ENCODE peak calls at places on chromosomes 2 and 18, in seven cellular contexts. A is A549, M is testis, T is ovary, U is adrenal gland, E is IMR-90, L is heart left ventricle. I is an unnamed sample.

GRCh38 chr2:172040311-172040710 is 40.6 kb downstream of the METAP1D start:
- DNase-seq in M (no peak), U (no peak), A (no peak), T (no peak), E (no peak), L (no peak), I (no peak)

GRCh38 chr2:125656190-125656589 is 999.8 kb upstream of the GYPC start:
- DNase-seq in A (no peak), E (no peak), L (no peak), M (no peak), U (no peak), T (no peak), I (no peak)

GRCh38 chr18:62506495-62507143 is 16.2 kb upstream of the ZCCHC2 start:
- DNase-seq in U (no peak), E (no peak), T (no peak), A (no peak), M (no peak), L (no peak), I (no peak)

GRCh38 chr18:79521806-79522205 is 126.1 kb downstream of the NFATC1 start:
- DNase-seq in U (no peak), T (no peak), A (no peak), M (peak), E (no peak), L (peak), I (no peak)

GRCh38 chr2:31075936-31076590 is 62.2 kb downstream of the GALNT14 start:
- DNase-seq in T (no peak), U (no peak), L (no peak), E (no peak), M (no peak), A (no peak), I (peak)

GRCh38 chr2:202632682-202633081 is 2.1 kb upstream of the FAM117B start:
- DNase-seq in L (peak), A (no peak), T (peak), M (peak), U (no peak), E (peak), I (no peak)

GRCh38 chr2:176003958-176004357 is 1.9 kb upstream of the LNPK start:
- DNase-seq in M (no peak), L (no peak), E (no peak), T (no peak), U (no peak), A (no peak), I (no peak)

GRCh38 chr2:128504242-128505149 is 185.8 kb upstream of the HS6ST1 start:
- DNase-seq in A (no peak), U (no peak), L (peak), T (no peak), E (no peak), M (peak), I (no peak)

GRCh38 chr2:62597323-62597722 is 91.3 kb upstream of the TMEM17 start:
- DNase-seq in U (no peak), T (no peak), L (no peak), A (no peak), M (peak), E (peak), I (no peak)

GRCh38 chr2:191894681-191895147 is 47.8 kb upstream of the CAVIN2 start:
- DNase-seq in E (peak), M (no peak), A (peak), T (no peak), L (no peak), U (no peak), I (no peak)

GRCh38 chr2:239374896-239375277 is 25.9 kb downstream of the HDAC4 start:
- DNase-seq in E (no peak), M (no peak), T (no peak), A (no peak), L (no peak), U (no peak), I (no peak)

GRCh38 chr18:39260565-39260964 is 1695.0 kb upstream of the CELF4 start:
- DNase-seq in M (no peak), T (no peak), U (no peak), L (no peak), A (no peak), E (no peak), I (no peak)

GRCh38 chr18:74963820-74964446 is 245.0 kb downstream of the PTGR3 start:
- DNase-seq in M (peak), U (no peak), A (peak), E (peak), T (no peak), L (peak), I (peak)

GRCh38 chr2:74507926-74508520 is 528 bp upstream of the PCGF1 start:
- DNase-seq in L (peak), A (no peak), M (peak), T (peak), E (peak), U (no peak), I (no peak)

GRCh38 chr2:200483729-200484198 is 26.1 kb downstream of the KCTD18 start:
- DNase-seq in A (peak), U (peak), L (no peak), M (peak), T (no peak), E (peak), I (no peak)

GRCh38 chr2:42513252-42513918 is 19.6 kb upstream of the KCNG3 start:
- DNase-seq in E (peak), U (peak), M (peak), T (no peak), L (no peak), A (peak), I (peak)

GRCh38 chr2:39119732-39120520 is 925 bp downstream of the SOS1 start:
- DNase-seq in E (peak), M (peak), A (peak), U (peak), L (peak), T (peak), I (peak)

GRCh38 chr2:36707050-36707449 is 10.5 kb downstream of the VIT start:
- DNase-seq in M (no peak), U (no peak), L (no peak), T (no peak), E (peak), A (no peak), I (peak)

GRCh38 chr2:110858135-110858737 is 125.9 kb downstream of the ACOXL start:
- DNase-seq in A (no peak), M (no peak), U (no peak), E (no peak), L (no peak), T (no peak), I (no peak)

GRCh38 chr2:20439503-20439902 is 7.4 kb upstream of the RHOB start:
- DNase-seq in M (no peak), E (no peak), L (no peak), U (peak), A (peak), T (no peak), I (no peak)

GRCh38 chr2:232485757-232486557 is 1.7 kb downstream of the ECEL1 start:
- DNase-seq in U (peak), L (peak), A (no peak), T (peak), M (no peak), E (no peak), I (no peak)

GRCh38 chr2:23366720-23367119 is 18.3 kb upstream of the KLHL29 start:
- DNase-seq in T (no peak), L (no peak), E (no peak), U (peak), A (peak), M (no peak), I (no peak)

GRCh38 chr2:163877316-163877715 is 141.5 kb upstream of the FIGN start:
- DNase-seq in L (no peak), U (no peak), T (no peak), M (no peak), E (peak), A (no peak), I (no peak)

GRCh38 chr2:148455791-148456190 is 188.8 kb upstream of the EPC2 start:
- DNase-seq in T (no peak), L (no peak), A (no peak), E (peak), U (no peak), M (no peak), I (no peak)

GRCh38 chr2:131040661-131041401 is 52.4 kb downstream of the FAM168B start:
- DNase-seq in L (peak), M (no peak), U (no peak), E (no peak), T (no peak), A (no peak), I (no peak)

GRCh38 chr2:195092341-195092740 is 564.7 kb upstream of the SLC39A10 start:
- DNase-seq in U (no peak), T (no peak), M (no peak), E (no peak), A (no peak), L (no peak), I (no peak)

GRCh38 chr2:195094330-195094729 is 562.7 kb upstream of the SLC39A10 start:
- DNase-seq in T (no peak), U (no peak), A (peak), L (no peak), M (no peak), E (peak), I (no peak)
- TF ChIP-seq POLR2A in T (no peak), U (no peak), A (no peak), L (no peak), M (no peak), E (no peak), I (no peak)

GRCh38 chr2:96538487-96539214 is 2.1 kb downstream of the ARID5A start:
- DNase-seq in U (peak), L (peak), A (no peak), T (no peak), M (peak), E (no peak), I (peak)

GRCh38 chr2:96536445-96537065 is at the start of gene ARID5A:
- DNase-seq in E (peak), M (peak), A (peak), T (peak), L (peak), U (peak), I (peak)

GRCh38 chr2:96535331-96535730 is 1.2 kb upstream of the ARID5A start:
- DNase-seq in T (no peak), E (no peak), M (no peak), A (no peak), L (no peak), U (peak), I (no peak)

GRCh38 chr2:96537734-96538486 is 1.4 kb downstream of the ARID5A start:
- DNase-seq in L (no peak), U (peak), E (no peak), A (no peak), T (no peak), M (no peak), I (no peak)

DNA sequence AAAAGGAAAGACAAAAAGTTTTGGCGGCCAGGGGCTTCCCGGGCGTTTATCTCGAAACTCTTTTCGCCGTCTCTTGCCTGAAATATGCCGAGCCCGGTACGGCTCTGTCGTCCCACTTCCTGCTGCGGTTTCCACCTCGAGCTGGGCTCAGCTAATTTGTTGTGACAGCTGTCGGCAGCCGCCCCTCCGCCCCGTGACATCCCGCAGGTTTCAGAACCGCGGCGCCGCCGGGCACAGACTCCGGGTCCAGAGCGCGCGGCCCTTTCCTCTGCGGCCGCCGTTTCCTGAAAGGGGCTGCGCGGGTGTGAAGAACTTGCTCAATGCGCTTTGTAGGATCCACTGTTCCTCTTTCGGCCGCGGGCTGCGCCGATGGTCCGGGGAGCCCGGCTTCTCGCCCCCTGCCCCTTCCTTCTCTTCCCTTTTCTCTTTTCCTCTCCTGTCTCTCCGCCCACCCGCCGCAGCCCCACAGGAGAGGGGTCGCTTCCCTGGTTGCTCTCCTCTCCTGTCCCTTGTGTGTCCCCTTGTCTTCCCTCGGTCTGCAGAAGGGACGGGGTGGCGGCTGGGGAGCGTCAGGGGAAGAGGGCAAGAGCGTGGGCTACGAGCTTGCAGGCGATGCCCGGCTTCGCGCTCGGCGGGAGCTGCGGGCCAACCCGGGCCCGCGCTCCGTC is 648 bp downstream of the ARID5A start:
- DNase-seq in U (peak), L (peak), E (peak), M (peak), T (no peak), A (no peak), I (peak)
- TF ChIP-seq POLR2A in U (peak), L (no peak), E (no peak), M (no peak), T (no peak), A (no peak), I (no peak)

GRCh38 chr18:6569813-6570212 is 155.1 kb upstream of the L3MBTL4 start:
- DNase-seq in M (no peak), L (no peak), E (no peak), A (no peak), U (no peak), T (no peak), I (no peak)
- TF ChIP-seq POLR2A in M (no peak), L (no peak), E (no peak), A (no peak), U (no peak), T (no peak), I (no peak)

DNA sequence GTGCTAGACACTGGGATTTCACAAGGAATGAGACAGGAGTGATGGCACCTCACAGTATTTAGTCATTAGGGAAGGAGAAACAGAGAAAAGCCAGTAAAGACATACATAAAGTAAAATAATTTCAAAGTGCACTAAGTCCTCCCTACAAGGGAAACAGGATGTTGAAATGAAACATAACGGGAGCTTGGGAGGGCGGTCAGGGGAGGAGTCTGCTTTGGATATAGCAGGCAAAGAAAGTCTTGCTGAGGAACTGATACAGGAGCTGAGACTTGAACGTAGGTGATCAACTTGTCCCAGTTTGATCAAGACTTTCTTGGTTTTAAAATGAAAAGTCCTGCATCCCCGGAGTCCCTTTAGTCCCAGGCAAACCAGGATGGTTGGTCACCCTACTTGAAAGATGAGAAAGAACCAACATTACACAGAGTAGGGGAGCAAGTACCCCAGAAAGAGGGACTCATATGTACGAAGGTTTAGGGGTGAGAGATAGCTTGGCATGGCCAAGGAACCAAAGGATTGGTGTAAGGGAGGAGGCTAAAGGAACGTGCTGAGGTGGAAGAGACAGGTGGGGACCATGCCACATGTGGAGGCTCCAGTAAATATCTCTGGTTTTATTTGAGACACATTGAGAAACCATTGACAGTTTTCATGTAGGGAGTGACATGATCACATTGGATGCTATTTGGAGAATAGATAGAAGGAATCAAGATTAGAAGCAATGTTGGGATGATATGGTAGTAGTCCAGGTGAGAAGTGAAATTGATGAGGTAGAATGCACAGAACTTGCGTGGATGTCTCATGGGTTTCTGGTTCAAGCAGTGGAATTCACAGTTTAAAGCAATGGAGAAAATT is 28.4 kb downstream of the FBXO48 start:
- DNase-seq in L (no peak), M (no peak), E (no peak), U (no peak), T (no peak), A (no peak), I (no peak)
- TF ChIP-seq POLR2A in L (no peak), M (no peak), E (no peak), U (no peak), T (no peak), A (no peak), I (no peak)

GRCh38 chr2:217905395-217905794 is 97.4 kb downstream of the TNS1 start:
- DNase-seq in E (no peak), U (no peak), A (no peak), T (no peak), L (peak), M (no peak), I (peak)

GRCh38 chr2:217904614-217904965 is 98.2 kb downstream of the TNS1 start:
- DNase-seq in E (no peak), M (no peak), T (no peak), U (no peak), A (no peak), L (peak), I (no peak)

GRCh38 chr2:217903142-217903858 is 99.5 kb downstream of the TNS1 start:
- DNase-seq in E (no peak), U (no peak), T (no peak), M (no peak), L (no peak), A (no peak), I (no peak)

GRCh38 chr2:217902281-217903141 is 100.3 kb downstream of the TNS1 start:
- DNase-seq in A (peak), T (peak), E (peak), L (peak), U (peak), M (peak), I (peak)

DNA sequence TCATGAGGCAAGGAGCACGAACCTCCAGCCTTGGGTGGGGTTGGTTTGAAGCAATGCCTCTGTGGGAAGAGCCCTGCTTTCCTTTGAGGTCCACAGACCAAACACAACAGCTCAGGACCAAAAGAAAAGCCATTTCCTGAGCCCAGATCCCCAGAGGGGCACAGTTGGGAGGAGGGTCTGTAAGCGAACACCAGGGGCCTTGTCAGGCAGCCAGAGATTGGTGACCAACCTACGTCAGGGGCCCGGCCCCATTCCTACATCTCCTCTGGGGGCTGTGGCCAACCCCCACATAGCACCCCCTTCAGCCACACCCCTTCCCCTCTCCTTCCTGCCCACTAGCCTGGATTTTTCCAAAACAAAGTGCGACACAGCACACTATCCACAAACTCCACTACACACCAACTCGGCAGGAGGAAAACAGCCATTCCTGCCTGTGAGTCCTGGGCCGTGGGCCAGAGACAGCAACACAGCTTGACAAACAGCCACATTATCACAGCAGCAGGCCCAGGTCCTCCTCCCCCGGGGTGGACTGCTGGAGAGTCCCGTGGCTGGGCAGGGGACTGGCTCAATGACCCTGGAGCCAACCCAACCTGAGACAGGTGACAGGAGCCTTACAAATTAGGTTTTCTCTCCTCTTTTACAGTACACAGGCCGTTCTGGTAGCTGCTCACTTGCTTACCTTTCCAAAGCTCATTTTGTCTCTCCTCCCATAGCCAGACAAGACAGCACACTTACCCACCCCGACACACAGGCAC is 98.8 kb downstream of the TNS1 start:
- DNase-seq in A (no peak), L (peak), T (peak), U (peak), M (peak), E (peak), I (peak)
- TF ChIP-seq POLR2A in A (no peak), L (peak), T (peak), U (no peak), M (no peak), E (no peak), I (no peak)

GRCh38 chr18:77088977-77089795 is 43.4 kb downstream of the MBP start:
- DNase-seq in A (no peak), E (no peak), T (no peak), M (no peak), L (no peak), U (no peak), I (no peak)
- TF ChIP-seq POLR2A in A (no peak), E (no peak), T (no peak), M (no peak), L (no peak), U (no peak), I (no peak)

GRCh38 chr2:96816127-96816835 is at the start of gene CNNM3:
- DNase-seq in U (peak), T (peak), A (peak), M (peak), L (peak), E (peak), I (peak)
- TF ChIP-seq POLR2A in U (peak), T (peak), A (peak), M (no peak), L (peak), E (no peak), I (no peak)

GRCh38 chr2:96800061-96800761 is 15.9 kb upstream of the CNNM3 start:
- DNase-seq in T (no peak), M (no peak), U (no peak), A (no peak), E (no peak), L (no peak), I (no peak)

GRCh38 chr2:96801464-96802280 is 14.4 kb upstream of the CNNM3 start:
- DNase-seq in T (no peak), U (no peak), E (no peak), A (no peak), L (no peak), M (no peak), I (no peak)

GRCh38 chr2:96800762-96801463 is 15.2 kb upstream of the CNNM3 start:
- DNase-seq in M (peak), U (peak), E (peak), L (peak), T (peak), A (peak), I (peak)

GRCh38 chr2:96802721-96803120 is 13.3 kb upstream of the CNNM3 start:
- DNase-seq in E (no peak), T (no peak), A (no peak), U (no peak), L (no peak), M (no peak), I (no peak)

DNA sequence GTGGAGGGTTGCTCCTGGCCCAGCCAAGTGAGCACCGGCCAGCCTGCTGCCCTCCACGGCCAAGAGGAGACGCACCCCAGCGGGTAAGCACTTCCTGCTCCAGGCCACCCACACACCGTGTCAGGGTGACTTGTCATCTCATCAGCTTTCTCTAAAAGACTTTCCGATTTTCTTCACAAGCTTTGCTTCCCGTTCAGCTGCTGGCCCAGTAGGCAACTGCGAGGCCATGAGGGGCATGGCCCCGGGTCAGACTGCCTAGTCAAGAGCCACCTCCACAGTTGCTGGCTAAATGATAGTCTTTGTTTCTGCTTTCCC is 13.8 kb upstream of the CNNM3 start:
- DNase-seq in M (no peak), T (no peak), L (no peak), E (no peak), U (no peak), A (no peak), I (no peak)
- TF ChIP-seq POLR2A in M (no peak), T (no peak), L (no peak), E (no peak), U (no peak), A (no peak), I (no peak)

GRCh38 chr2:135875491-135876065 is 665 bp downstream of the MCM6 start:
- DNase-seq in T (peak), U (peak), A (peak), E (peak), M (peak), L (peak), I (peak)
- TF ChIP-seq POLR2A in T (no peak), U (no peak), A (no peak), E (no peak), M (no peak), L (no peak), I (no peak)